ENCODE peak calls at places on chromosomes 5 and 9, in ten cellular contexts. U is substantia nigra; P is stimulated activated effector memory CD8-positive, alpha-beta T cell treated with anti-CD3 and anti-CD28 coated beads, Interleukin-12 subunit alpha, Interleukin-12 subunit beta, amount 100 ng/mL, for 72 hours; E is HEK293T; O is pons; V is dermis microvascular lymphatic vessel endothelial cell; W is Calu3; B is epithelial cell of proximal tubule; F is brain microvascular endothelial cell; Y is HuH-7. T is an unnamed sample.

GRCh38 chr5:112004867-112005532 is 248.0 kb upstream of the NREP start:
- DNase-seq in U (no peak), P (no peak), E (no peak), O (no peak), V (no peak), W (no peak), B (no peak), F (peak; percentile 83), Y (no peak), T (peak; percentile 24)

GRCh38 chr9:13674926-13675637 is 395.6 kb upstream of the MPDZ start:
- DNase-seq in U (no peak), P (no peak), E (no peak), O (no peak), V (peak; percentile 35), W (no peak), B (no peak), F (no peak), Y (no peak), T (no peak)

GRCh38 chr9:79572032-79572890 is 496 bp downstream of the TLE4 start:
- DNase-seq in U (peak; percentile 57), P (peak; percentile 35), E (peak; percentile 78), O (no peak), V (peak; percentile 55), W (peak; percentile 13), B (no peak), F (peak; percentile 36), Y (peak; percentile 24), T (peak; percentile 77)

GRCh38 chr9:23851024-23851629 is 25.1 kb upstream of the ELAVL2 start:
- DNase-seq in U (no peak), P (no peak), E (peak; percentile 64), O (no peak), V (no peak), W (no peak), B (no peak), F (no peak), Y (no peak), T (peak; percentile 35)

GRCh38 chr5:64766105-64766504 is 2.4 kb downstream of the SREK1IP1 start:
- DNase-seq in U (no peak), P (no peak), E (no peak), O (no peak), V (no peak), W (peak; percentile 18), B (peak; percentile 31), F (no peak), Y (no peak), T (peak; percentile 3)

GRCh38 chr5:13316191-13316590 is 628.3 kb downstream of the DNAH5 start:
- DNase-seq in U (no peak), P (no peak), E (no peak), O (no peak), V (no peak), W (no peak), B (no peak), F (no peak), Y (no peak), T (no peak)

GRCh38 chr9:84371737-84372136 is 31.2 kb upstream of the SLC28A3 start:
- DNase-seq in U (no peak), P (no peak), E (no peak), O (no peak), V (no peak), W (peak; percentile 16), B (peak; percentile 57), F (peak; percentile 84), Y (no peak), T (peak; percentile 87)

GRCh38 chr9:137371521-137371941 is 51.4 kb downstream of the EXD3 start:
- DNase-seq in U (no peak), P (no peak), E (no peak), O (no peak), V (no peak), W (no peak), B (no peak), F (no peak), Y (no peak), T (no peak)

GRCh38 chr9:135349212-135349962 is 130.2 kb upstream of the PPP1R26 start:
- DNase-seq in U (no peak), P (no peak), E (no peak), O (no peak), V (no peak), W (no peak), B (no peak), F (no peak), Y (no peak), T (no peak)

GRCh38 chr9:115922441-115922840 is 231.2 kb upstream of the PAPPA start:
- DNase-seq in U (no peak), P (no peak), E (no peak), O (no peak), V (no peak), W (no peak), B (no peak), F (no peak), Y (no peak), T (no peak)

GRCh38 chr5:81789033-81789432 is 38.1 kb upstream of the SSBP2 start:
- DNase-seq in U (no peak), P (no peak), E (no peak), O (no peak), V (peak; percentile 43), W (no peak), B (peak; percentile 35), F (peak; percentile 38), Y (no peak), T (no peak)

GRCh38 chr5:107936532-107936931 is 265.8 kb upstream of the EFNA5 start:
- DNase-seq in U (no peak), P (no peak), E (no peak), O (no peak), V (no peak), W (no peak), B (no peak), F (no peak), Y (peak; percentile 3), T (no peak)

T was measured in GM03348.